ENCODE peak calls at places on chromosomes 1 and 21, in seven cellular contexts. One of them, this sample, is unnamed.

GRCh38 chr1:46256523-46256922 is 9.0 kb downstream of the RAD54L start:
- DNase-seq in fibroblast of lung: no peak
- DNase-seq in B cell: no peak
- DNase-seq in suprapubic skin: no peak
- DNase-seq in epithelial cell of proximal tubule: no peak
- DNase-seq in endothelial cell: no peak
- DNase-seq in prostate gland: no peak
- DNase-seq in this sample: no peak

GRCh38 chr1:56336972-56337371 is 242.4 kb downstream of the PLPP3 start:
- DNase-seq in fibroblast of lung: peak
- DNase-seq in B cell: no peak
- DNase-seq in suprapubic skin: no peak
- DNase-seq in epithelial cell of proximal tubule: no peak
- DNase-seq in endothelial cell: no peak
- DNase-seq in prostate gland: no peak
- DNase-seq in this sample: no peak

GRCh38 chr21:34065015-34065414 is 8.4 kb upstream of the MRPS6 start:
- DNase-seq in fibroblast of lung: peak
- DNase-seq in B cell: no peak
- DNase-seq in suprapubic skin: no peak
- DNase-seq in epithelial cell of proximal tubule: no peak
- DNase-seq in endothelial cell: no peak
- DNase-seq in prostate gland: no peak
- DNase-seq in this sample: no peak

GRCh38 chr1:234639968-234640367 is 30.0 kb upstream of the IRF2BP2 start:
- DNase-seq in fibroblast of lung: no peak
- DNase-seq in B cell: no peak
- DNase-seq in suprapubic skin: no peak
- DNase-seq in epithelial cell of proximal tubule: no peak
- DNase-seq in endothelial cell: no peak
- DNase-seq in prostate gland: no peak
- DNase-seq in this sample: no peak

GRCh38 chr1:204445860-204446412 is 34.3 kb upstream of the PPP1R15B start:
- DNase-seq in fibroblast of lung: no peak
- DNase-seq in B cell: peak
- DNase-seq in suprapubic skin: no peak
- DNase-seq in epithelial cell of proximal tubule: no peak
- DNase-seq in endothelial cell: peak
- DNase-seq in prostate gland: no peak
- DNase-seq in this sample: no peak

GRCh38 chr1:115251856-115252255 is 86.2 kb downstream of the NGF start:
- DNase-seq in fibroblast of lung: peak
- DNase-seq in B cell: no peak
- DNase-seq in suprapubic skin: no peak
- DNase-seq in epithelial cell of proximal tubule: peak
- DNase-seq in endothelial cell: no peak
- DNase-seq in prostate gland: no peak
- DNase-seq in this sample: peak

GRCh38 chr21:43926196-43926595 is 61.2 kb downstream of the AGPAT3 start:
- DNase-seq in fibroblast of lung: no peak
- DNase-seq in B cell: no peak
- DNase-seq in suprapubic skin: no peak
- DNase-seq in epithelial cell of proximal tubule: no peak
- DNase-seq in endothelial cell: no peak
- DNase-seq in prostate gland: no peak
- DNase-seq in this sample: no peak

GRCh38 chr1:109802901-109803561 is 39.3 kb upstream of the EPS8L3 start:
- DNase-seq in fibroblast of lung: no peak
- DNase-seq in B cell: no peak
- DNase-seq in suprapubic skin: peak
- DNase-seq in epithelial cell of proximal tubule: no peak
- DNase-seq in endothelial cell: no peak
- DNase-seq in prostate gland: no peak
- DNase-seq in this sample: no peak

GRCh38 chr1:207088731-207089626 is at the start of gene C4BPB:
- DNase-seq in fibroblast of lung: peak
- DNase-seq in B cell: peak
- DNase-seq in suprapubic skin: no peak
- DNase-seq in epithelial cell of proximal tubule: no peak
- DNase-seq in endothelial cell: no peak
- DNase-seq in prostate gland: no peak
- DNase-seq in this sample: no peak

GRCh38 chr1:186620951-186621350 is 59.3 kb downstream of the PTGS2 start:
- DNase-seq in fibroblast of lung: peak
- DNase-seq in B cell: no peak
- DNase-seq in suprapubic skin: no peak
- DNase-seq in epithelial cell of proximal tubule: no peak
- DNase-seq in endothelial cell: no peak
- DNase-seq in prostate gland: no peak
- DNase-seq in this sample: peak

GRCh38 chr1:220788146-220788545 is 1.4 kb downstream of the MTARC1 start:
- DNase-seq in fibroblast of lung: peak
- DNase-seq in B cell: no peak
- DNase-seq in suprapubic skin: no peak
- DNase-seq in epithelial cell of proximal tubule: no peak
- DNase-seq in endothelial cell: no peak
- DNase-seq in prostate gland: no peak
- DNase-seq in this sample: peak

GRCh38 chr21:32484706-32485380 is 72.3 kb downstream of the EVA1C start:
- DNase-seq in fibroblast of lung: no peak
- DNase-seq in B cell: no peak
- DNase-seq in suprapubic skin: no peak
- DNase-seq in epithelial cell of proximal tubule: no peak
- DNase-seq in endothelial cell: no peak
- DNase-seq in prostate gland: peak
- DNase-seq in this sample: no peak

GRCh38 chr1:9989773-9990172 is 7.3 kb upstream of the RBP7 start:
- DNase-seq in fibroblast of lung: no peak
- DNase-seq in B cell: no peak
- DNase-seq in suprapubic skin: no peak
- DNase-seq in epithelial cell of proximal tubule: no peak
- DNase-seq in endothelial cell: no peak
- DNase-seq in prostate gland: no peak
- DNase-seq in this sample: no peak
- TF ChIP-seq CTCF in fibroblast of lung: no peak
- TF ChIP-seq CTCF in B cell: no peak
- TF ChIP-seq CTCF in suprapubic skin: no peak
- TF ChIP-seq CTCF in epithelial cell of proximal tubule: no peak
- TF ChIP-seq CTCF in endothelial cell: no peak
- TF ChIP-seq CTCF in prostate gland: no peak
- TF ChIP-seq CTCF in this sample: no peak

GRCh38 chr1:59007820-59008598 is 224.2 kb upstream of the JUN start:
- DNase-seq in fibroblast of lung: peak
- DNase-seq in B cell: peak
- DNase-seq in suprapubic skin: no peak
- DNase-seq in epithelial cell of proximal tubule: no peak
- DNase-seq in endothelial cell: no peak
- DNase-seq in prostate gland: no peak
- DNase-seq in this sample: no peak
- TF ChIP-seq CTCF in fibroblast of lung: no peak
- TF ChIP-seq CTCF in B cell: no peak
- TF ChIP-seq CTCF in suprapubic skin: no peak
- TF ChIP-seq CTCF in epithelial cell of proximal tubule: no peak
- TF ChIP-seq CTCF in endothelial cell: no peak
- TF ChIP-seq CTCF in prostate gland: no peak
- TF ChIP-seq CTCF in this sample: no peak

DNA sequence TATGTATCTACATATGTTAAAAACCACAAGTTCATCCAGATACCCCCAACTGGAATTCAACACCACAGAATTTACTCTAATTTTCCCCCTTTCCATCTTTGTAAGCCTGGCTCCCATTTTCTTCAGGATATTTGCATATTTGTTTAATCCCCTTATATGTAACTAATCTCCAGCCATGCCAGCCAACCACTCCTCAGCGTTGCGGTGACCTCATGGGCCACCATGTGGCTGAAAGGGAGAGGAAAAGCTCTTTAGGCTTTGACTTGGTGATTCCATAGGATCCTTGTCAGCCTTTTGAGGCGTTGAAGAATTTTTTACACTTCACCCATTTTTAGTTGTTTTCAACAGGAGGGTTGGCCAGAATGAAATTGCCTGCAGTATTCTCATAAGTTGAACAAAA is 10.0 kb downstream of the CLDN19 start:
- DNase-seq in fibroblast of lung: no peak
- DNase-seq in B cell: no peak
- DNase-seq in suprapubic skin: no peak
- DNase-seq in epithelial cell of proximal tubule: no peak
- DNase-seq in endothelial cell: no peak
- DNase-seq in prostate gland: no peak
- DNase-seq in this sample: no peak
- TF ChIP-seq CTCF in fibroblast of lung: no peak
- TF ChIP-seq CTCF in B cell: no peak
- TF ChIP-seq CTCF in suprapubic skin: no peak
- TF ChIP-seq CTCF in epithelial cell of proximal tubule: no peak
- TF ChIP-seq CTCF in endothelial cell: no peak
- TF ChIP-seq CTCF in prostate gland: no peak
- TF ChIP-seq CTCF in this sample: no peak

GRCh38 chr1:4825841-4826450 is 171.5 kb downstream of the AJAP1 start:
- DNase-seq in fibroblast of lung: no peak
- DNase-seq in B cell: peak
- DNase-seq in suprapubic skin: no peak
- DNase-seq in epithelial cell of proximal tubule: no peak
- DNase-seq in endothelial cell: peak
- DNase-seq in prostate gland: no peak
- DNase-seq in this sample: no peak
- TF ChIP-seq CTCF in fibroblast of lung: no peak
- TF ChIP-seq CTCF in B cell: peak
- TF ChIP-seq CTCF in suprapubic skin: no peak
- TF ChIP-seq CTCF in epithelial cell of proximal tubule: peak
- TF ChIP-seq CTCF in endothelial cell: no peak
- TF ChIP-seq CTCF in prostate gland: no peak
- TF ChIP-seq CTCF in this sample: no peak

DNA sequence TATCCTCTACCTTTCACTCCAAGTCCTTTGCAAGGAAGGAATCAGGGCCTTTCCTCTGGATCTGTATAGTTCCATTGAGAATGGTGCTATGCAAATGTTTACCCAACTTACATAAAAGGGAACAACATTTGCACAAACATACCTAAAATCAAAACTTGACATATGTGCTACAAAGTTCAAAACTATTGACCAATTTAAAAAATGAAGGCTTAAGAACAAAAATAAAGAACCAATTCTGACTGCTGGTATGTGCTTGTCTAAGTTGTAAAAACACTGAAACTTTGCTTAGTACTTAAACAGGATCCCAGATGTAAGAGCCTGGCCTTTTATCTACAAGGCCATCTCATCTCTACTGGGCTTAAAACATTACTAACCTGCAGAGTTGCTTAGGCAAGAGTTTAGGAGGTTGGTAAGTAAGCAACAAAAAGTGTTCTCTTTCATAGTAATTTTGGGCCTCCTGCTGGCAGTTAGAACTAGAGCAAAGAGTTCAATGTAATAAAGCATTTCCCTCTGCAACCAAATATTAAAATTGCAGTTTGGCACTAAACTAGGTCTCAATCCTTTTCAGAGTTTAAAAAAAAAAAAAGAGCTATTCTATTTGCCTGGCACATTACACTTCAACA is 2.0 kb downstream of the SCMH1 start:
- DNase-seq in fibroblast of lung: peak
- DNase-seq in B cell: peak
- DNase-seq in suprapubic skin: no peak
- DNase-seq in epithelial cell of proximal tubule: peak
- DNase-seq in endothelial cell: no peak
- DNase-seq in prostate gland: no peak
- DNase-seq in this sample: peak
- TF ChIP-seq CTCF in fibroblast of lung: peak
- TF ChIP-seq CTCF in B cell: no peak
- TF ChIP-seq CTCF in suprapubic skin: no peak
- TF ChIP-seq CTCF in epithelial cell of proximal tubule: peak
- TF ChIP-seq CTCF in endothelial cell: no peak
- TF ChIP-seq CTCF in prostate gland: no peak
- TF ChIP-seq CTCF in this sample: peak

GRCh38 chr1:200916152-200916551 is 21.5 kb downstream of the INAVA start:
- DNase-seq in fibroblast of lung: no peak
- DNase-seq in B cell: no peak
- DNase-seq in suprapubic skin: no peak
- DNase-seq in epithelial cell of proximal tubule: no peak
- DNase-seq in endothelial cell: peak
- DNase-seq in prostate gland: no peak
- DNase-seq in this sample: no peak
- TF ChIP-seq CTCF in fibroblast of lung: no peak
- TF ChIP-seq CTCF in B cell: no peak
- TF ChIP-seq CTCF in suprapubic skin: no peak
- TF ChIP-seq CTCF in epithelial cell of proximal tubule: peak
- TF ChIP-seq CTCF in endothelial cell: peak
- TF ChIP-seq CTCF in prostate gland: no peak
- TF ChIP-seq CTCF in this sample: no peak

DNA sequence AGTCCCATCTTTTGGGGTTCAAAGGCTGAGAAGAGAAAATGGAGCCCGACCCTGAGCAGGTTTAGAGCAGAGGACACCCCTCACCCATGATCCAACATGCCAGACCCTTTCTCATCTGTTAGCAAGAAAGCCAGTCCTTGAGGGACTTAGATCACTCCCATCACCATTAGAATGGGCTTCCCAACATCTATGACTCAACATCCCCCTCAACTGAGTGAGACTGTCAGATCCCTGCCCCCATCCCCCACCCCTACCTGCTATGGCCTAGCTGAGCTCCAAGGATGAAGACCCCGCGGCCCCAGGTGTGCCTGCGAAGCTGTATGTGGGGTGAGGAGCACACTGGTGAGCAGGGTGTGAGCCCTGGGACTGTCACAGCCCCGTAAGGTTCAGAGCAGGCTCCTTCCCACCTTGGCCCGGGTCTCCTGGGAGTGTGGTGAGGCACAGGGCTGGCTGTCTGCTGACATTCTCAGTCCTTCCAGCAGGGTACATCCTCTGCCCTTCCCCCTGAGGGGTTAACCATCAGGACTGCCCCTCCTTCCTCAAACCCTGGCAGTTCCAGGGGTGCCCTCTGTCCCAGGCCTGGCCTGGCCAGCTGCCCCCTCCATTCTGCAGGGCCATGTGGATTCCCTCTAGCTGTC is 21.4 kb upstream of the BLACAT1 start:
- DNase-seq in fibroblast of lung: no peak
- DNase-seq in B cell: no peak
- DNase-seq in suprapubic skin: no peak
- DNase-seq in epithelial cell of proximal tubule: no peak
- DNase-seq in endothelial cell: no peak
- DNase-seq in prostate gland: no peak
- DNase-seq in this sample: no peak
- TF ChIP-seq CTCF in fibroblast of lung: no peak
- TF ChIP-seq CTCF in B cell: no peak
- TF ChIP-seq CTCF in suprapubic skin: no peak
- TF ChIP-seq CTCF in epithelial cell of proximal tubule: no peak
- TF ChIP-seq CTCF in endothelial cell: no peak
- TF ChIP-seq CTCF in prostate gland: no peak
- TF ChIP-seq CTCF in this sample: no peak

DNA sequence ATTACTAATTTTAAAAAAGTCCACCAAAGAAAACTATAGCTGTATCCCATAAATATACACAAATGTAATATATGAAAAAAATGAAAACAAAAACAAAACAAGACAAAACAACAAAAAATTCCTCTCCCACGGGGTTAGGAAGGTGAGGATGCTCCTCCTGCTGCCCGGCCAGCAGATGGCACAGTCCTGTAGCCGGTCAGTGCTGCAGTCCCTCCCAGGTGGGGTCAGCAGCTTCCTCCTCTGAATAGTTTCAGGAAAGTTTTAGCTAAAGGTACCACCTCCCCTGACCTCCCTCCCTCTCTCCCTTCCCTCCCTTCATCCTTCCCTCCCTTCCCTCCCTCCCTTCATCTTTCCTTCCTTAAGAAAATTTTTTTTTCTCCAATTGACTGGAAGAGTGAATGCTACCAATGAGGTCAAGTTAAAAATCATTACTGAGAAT is 67.8 kb upstream of the BCL10 start:
- DNase-seq in fibroblast of lung: peak
- DNase-seq in B cell: no peak
- DNase-seq in suprapubic skin: no peak
- DNase-seq in epithelial cell of proximal tubule: no peak
- DNase-seq in endothelial cell: peak
- DNase-seq in prostate gland: peak
- DNase-seq in this sample: peak
- TF ChIP-seq CTCF in fibroblast of lung: peak
- TF ChIP-seq CTCF in B cell: no peak
- TF ChIP-seq CTCF in suprapubic skin: no peak
- TF ChIP-seq CTCF in epithelial cell of proximal tubule: peak
- TF ChIP-seq CTCF in endothelial cell: peak
- TF ChIP-seq CTCF in prostate gland: no peak
- TF ChIP-seq CTCF in this sample: peak